ENCODE peak calls at places on chromosome 17, in nine cellular contexts. One of them, this sample, is unnamed.
A peak's percentile ranks its signal among the peaks of the same experiment; 100 is the strongest.

GRCh38 chr17:3974138-3974687 is 10.0 kb upstream of the ATP2A3 start:
- DNase-seq in NCI-H446: no peak
- DNase-seq in glutamatergic neuron: no peak
- DNase-seq in left cardiac atrium: peak; percentile 58
- DNase-seq in thoracic aorta: no peak
- DNase-seq in cardiac fibroblast: no peak
- DNase-seq in H54: no peak
- DNase-seq in left ventricle myocardium superior: peak; percentile 34
- DNase-seq in posterior cingulate gyrus: no peak
- DNase-seq in this sample: no peak

GRCh38 chr17:40329981-40330794 is 21.2 kb downstream of the RARA start:
- DNase-seq in NCI-H446: peak; percentile 68
- DNase-seq in glutamatergic neuron: no peak
- DNase-seq in left cardiac atrium: peak; percentile 77
- DNase-seq in thoracic aorta: no peak
- DNase-seq in cardiac fibroblast: no peak
- DNase-seq in H54: no peak
- DNase-seq in left ventricle myocardium superior: peak; percentile 92
- DNase-seq in posterior cingulate gyrus: no peak
- DNase-seq in this sample: no peak

GRCh38 chr17:61519139-61519538 is 66.9 kb downstream of the TBX4 start:
- DNase-seq in NCI-H446: no peak
- DNase-seq in glutamatergic neuron: no peak
- DNase-seq in left cardiac atrium: no peak
- DNase-seq in thoracic aorta: no peak
- DNase-seq in cardiac fibroblast: no peak
- DNase-seq in H54: no peak
- DNase-seq in left ventricle myocardium superior: no peak
- DNase-seq in posterior cingulate gyrus: no peak
- DNase-seq in this sample: no peak

GRCh38 chr17:73749906-73750305 is 105.7 kb upstream of the SDK2 start:
- DNase-seq in NCI-H446: no peak
- DNase-seq in glutamatergic neuron: no peak
- DNase-seq in left cardiac atrium: no peak
- DNase-seq in thoracic aorta: no peak
- DNase-seq in cardiac fibroblast: no peak
- DNase-seq in H54: no peak
- DNase-seq in left ventricle myocardium superior: peak; percentile 52
- DNase-seq in posterior cingulate gyrus: no peak
- DNase-seq in this sample: no peak

GRCh38 chr17:40607641-40608040 is 40.0 kb downstream of the SMARCE1 start:
- DNase-seq in NCI-H446: no peak
- DNase-seq in glutamatergic neuron: no peak
- DNase-seq in left cardiac atrium: no peak
- DNase-seq in thoracic aorta: no peak
- DNase-seq in cardiac fibroblast: no peak
- DNase-seq in H54: no peak
- DNase-seq in left ventricle myocardium superior: no peak
- DNase-seq in posterior cingulate gyrus: no peak
- DNase-seq in this sample: no peak

GRCh38 chr17:73434154-73434553 is 122.4 kb upstream of the CDC42EP4 start:
- DNase-seq in NCI-H446: no peak
- DNase-seq in glutamatergic neuron: no peak
- DNase-seq in left cardiac atrium: no peak
- DNase-seq in thoracic aorta: no peak
- DNase-seq in cardiac fibroblast: no peak
- DNase-seq in H54: no peak
- DNase-seq in left ventricle myocardium superior: peak; percentile 18
- DNase-seq in posterior cingulate gyrus: no peak
- DNase-seq in this sample: no peak

GRCh38 chr17:40191237-40192208 is 14.3 kb downstream of the RAPGEFL1 start:
- DNase-seq in NCI-H446: no peak
- DNase-seq in glutamatergic neuron: peak; percentile 77
- DNase-seq in left cardiac atrium: peak; percentile 80
- DNase-seq in thoracic aorta: peak; percentile 44
- DNase-seq in cardiac fibroblast: peak; percentile 83
- DNase-seq in H54: no peak
- DNase-seq in left ventricle myocardium superior: peak; percentile 86
- DNase-seq in posterior cingulate gyrus: peak; percentile 68
- DNase-seq in this sample: peak; percentile 84

GRCh38 chr17:46212634-46213435 is 19.6 kb upstream of the KANSL1 start:
- DNase-seq in NCI-H446: peak; percentile 66
- DNase-seq in glutamatergic neuron: peak; percentile 47
- DNase-seq in left cardiac atrium: peak; percentile 69
- DNase-seq in thoracic aorta: peak; percentile 33
- DNase-seq in cardiac fibroblast: peak; percentile 91
- DNase-seq in H54: peak; percentile 47
- DNase-seq in left ventricle myocardium superior: no peak
- DNase-seq in posterior cingulate gyrus: peak; percentile 63
- DNase-seq in this sample: peak; percentile 78

GRCh38 chr17:58413684-58414083 is 3.6 kb downstream of the RNF43 start:
- DNase-seq in NCI-H446: no peak
- DNase-seq in glutamatergic neuron: no peak
- DNase-seq in left cardiac atrium: no peak
- DNase-seq in thoracic aorta: no peak
- DNase-seq in cardiac fibroblast: no peak
- DNase-seq in H54: no peak
- DNase-seq in left ventricle myocardium superior: no peak
- DNase-seq in posterior cingulate gyrus: no peak
- DNase-seq in this sample: no peak

GRCh38 chr17:80968602-80969029 is 23.0 kb upstream of the CHMP6 start:
- DNase-seq in NCI-H446: peak; percentile 97
- DNase-seq in glutamatergic neuron: peak; percentile 11
- DNase-seq in left cardiac atrium: no peak
- DNase-seq in thoracic aorta: no peak
- DNase-seq in cardiac fibroblast: peak; percentile 42
- DNase-seq in H54: no peak
- DNase-seq in left ventricle myocardium superior: no peak
- DNase-seq in posterior cingulate gyrus: peak; percentile 57
- DNase-seq in this sample: no peak

GRCh38 chr17:54899201-54899600 is 1.5 kb upstream of the TOM1L1 start:
- DNase-seq in NCI-H446: no peak
- DNase-seq in glutamatergic neuron: no peak
- DNase-seq in left cardiac atrium: no peak
- DNase-seq in thoracic aorta: no peak
- DNase-seq in cardiac fibroblast: no peak
- DNase-seq in H54: no peak
- DNase-seq in left ventricle myocardium superior: no peak
- DNase-seq in posterior cingulate gyrus: no peak
- DNase-seq in this sample: no peak

GRCh38 chr17:50100921-50101345 is 5.8 kb downstream of the PDK2 start:
- DNase-seq in NCI-H446: no peak
- DNase-seq in glutamatergic neuron: no peak
- DNase-seq in left cardiac atrium: no peak
- DNase-seq in thoracic aorta: no peak
- DNase-seq in cardiac fibroblast: no peak
- DNase-seq in H54: no peak
- DNase-seq in left ventricle myocardium superior: no peak
- DNase-seq in posterior cingulate gyrus: peak; percentile 45
- DNase-seq in this sample: no peak

GRCh38 chr17:51035436-51035835 is 85.2 kb downstream of the SPAG9 start:
- DNase-seq in NCI-H446: no peak
- DNase-seq in glutamatergic neuron: no peak
- DNase-seq in left cardiac atrium: no peak
- DNase-seq in thoracic aorta: no peak
- DNase-seq in cardiac fibroblast: peak; percentile 89
- DNase-seq in H54: no peak
- DNase-seq in left ventricle myocardium superior: no peak
- DNase-seq in posterior cingulate gyrus: no peak
- DNase-seq in this sample: peak; percentile 28

GRCh38 chr17:15917439-15918027 is 27.4 kb upstream of the ADORA2B start:
- DNase-seq in NCI-H446: no peak
- DNase-seq in glutamatergic neuron: no peak
- DNase-seq in left cardiac atrium: no peak
- DNase-seq in thoracic aorta: no peak
- DNase-seq in cardiac fibroblast: no peak
- DNase-seq in H54: no peak
- DNase-seq in left ventricle myocardium superior: peak; percentile 41
- DNase-seq in posterior cingulate gyrus: no peak
- DNase-seq in this sample: no peak

GRCh38 chr17:77867308-77867781 is 91.2 kb upstream of the TNRC6C start:
- DNase-seq in NCI-H446: no peak
- DNase-seq in glutamatergic neuron: no peak
- DNase-seq in left cardiac atrium: no peak
- DNase-seq in thoracic aorta: no peak
- DNase-seq in cardiac fibroblast: no peak
- DNase-seq in H54: no peak
- DNase-seq in left ventricle myocardium superior: peak; percentile 12
- DNase-seq in posterior cingulate gyrus: no peak
- DNase-seq in this sample: peak; percentile 60

GRCh38 chr17:76079577-76080206 is 710 bp downstream of the ZACN start:
- DNase-seq in NCI-H446: no peak
- DNase-seq in glutamatergic neuron: no peak
- DNase-seq in left cardiac atrium: no peak
- DNase-seq in thoracic aorta: no peak
- DNase-seq in cardiac fibroblast: peak; percentile 20
- DNase-seq in H54: no peak
- DNase-seq in left ventricle myocardium superior: no peak
- DNase-seq in posterior cingulate gyrus: no peak
- DNase-seq in this sample: peak; percentile 36

GRCh38 chr17:8192070-8192815 is 2.3 kb upstream of the BORCS6 start:
- DNase-seq in NCI-H446: peak; percentile 91
- DNase-seq in glutamatergic neuron: peak; percentile 70
- DNase-seq in left cardiac atrium: peak; percentile 84
- DNase-seq in thoracic aorta: peak; percentile 82
- DNase-seq in cardiac fibroblast: peak; percentile 96
- DNase-seq in H54: peak; percentile 78
- DNase-seq in left ventricle myocardium superior: peak; percentile 76
- DNase-seq in posterior cingulate gyrus: peak; percentile 91
- DNase-seq in this sample: peak; percentile 91

GRCh38 chr17:37697331-37697730 is 47.5 kb downstream of the HNF1B start:
- DNase-seq in NCI-H446: no peak
- DNase-seq in glutamatergic neuron: no peak
- DNase-seq in left cardiac atrium: no peak
- DNase-seq in thoracic aorta: no peak
- DNase-seq in cardiac fibroblast: no peak
- DNase-seq in H54: no peak
- DNase-seq in left ventricle myocardium superior: no peak
- DNase-seq in posterior cingulate gyrus: no peak
- DNase-seq in this sample: no peak

GRCh38 chr17:43766413-43767052 is 7.9 kb upstream of the SOST start:
- DNase-seq in NCI-H446: peak; percentile 64
- DNase-seq in glutamatergic neuron: peak; percentile 86
- DNase-seq in left cardiac atrium: peak; percentile 81
- DNase-seq in thoracic aorta: no peak
- DNase-seq in cardiac fibroblast: peak; percentile 73
- DNase-seq in H54: no peak
- DNase-seq in left ventricle myocardium superior: peak; percentile 81
- DNase-seq in posterior cingulate gyrus: peak; percentile 83
- DNase-seq in this sample: peak; percentile 45

GRCh38 chr17:2029911-2030778 is at the start of gene DPH1:
- DNase-seq in NCI-H446: peak; percentile 83
- DNase-seq in glutamatergic neuron: peak; percentile 92
- DNase-seq in left cardiac atrium: peak; percentile 92
- DNase-seq in thoracic aorta: no peak
- DNase-seq in cardiac fibroblast: peak; percentile 90
- DNase-seq in H54: peak; percentile 93
- DNase-seq in left ventricle myocardium superior: peak; percentile 93
- DNase-seq in posterior cingulate gyrus: peak; percentile 89
- DNase-seq in this sample: peak; percentile 92

GRCh38 chr17:2792541-2793169 is 3.6 kb upstream of the RAP1GAP2 start:
- DNase-seq in NCI-H446: no peak
- DNase-seq in glutamatergic neuron: no peak
- DNase-seq in left cardiac atrium: no peak
- DNase-seq in thoracic aorta: no peak
- DNase-seq in cardiac fibroblast: no peak
- DNase-seq in H54: no peak
- DNase-seq in left ventricle myocardium superior: no peak
- DNase-seq in posterior cingulate gyrus: no peak
- DNase-seq in this sample: no peak